ENCODE peak calls at places on chromosomes 1 and 21, in seven cellular contexts. One of them, this sample, is unnamed. For H3K4me1, the result is how much of the 10 kb centered on the place peaks cover.

GRCh38 chr1:203153051-203153988 is 22.3 kb downstream of the MYBPH start:
- DNase-seq in pancreas: no peak
- DNase-seq in hepatocyte: no peak
- DNase-seq in psoas muscle: no peak
- DNase-seq in suprapubic skin: no peak
- DNase-seq in A673: peak
- DNase-seq in aorta: no peak
- DNase-seq in this sample: no peak

GRCh38 chr1:41637367-41637766 is 152.9 kb upstream of the EDN2 start:
- DNase-seq in pancreas: no peak
- DNase-seq in hepatocyte: no peak
- DNase-seq in aorta: no peak
- DNase-seq in psoas muscle: no peak
- DNase-seq in A673: no peak
- DNase-seq in suprapubic skin: peak
- DNase-seq in this sample: no peak

GRCh38 chr1:83102630-83103071 is 896.3 kb downstream of the TTLL7 start:
- DNase-seq in suprapubic skin: no peak
- DNase-seq in psoas muscle: no peak
- DNase-seq in pancreas: no peak
- DNase-seq in hepatocyte: peak
- DNase-seq in aorta: no peak
- DNase-seq in A673: peak
- DNase-seq in this sample: no peak

GRCh38 chr1:59477286-59477685 is 180.4 kb downstream of the FGGY start:
- DNase-seq in psoas muscle: no peak
- DNase-seq in pancreas: no peak
- DNase-seq in hepatocyte: no peak
- DNase-seq in suprapubic skin: no peak
- DNase-seq in A673: no peak
- DNase-seq in aorta: no peak
- DNase-seq in this sample: no peak

GRCh38 chr1:204296431-204296988 is 63.2 kb downstream of the PLEKHA6 start:
- DNase-seq in psoas muscle: no peak
- DNase-seq in A673: no peak
- DNase-seq in hepatocyte: no peak
- DNase-seq in aorta: no peak
- DNase-seq in pancreas: no peak
- DNase-seq in suprapubic skin: no peak
- DNase-seq in this sample: no peak

GRCh38 chr1:238642231-238642630 is 744.1 kb upstream of the CHRM3 start:
- DNase-seq in pancreas: no peak
- DNase-seq in aorta: no peak
- DNase-seq in A673: no peak
- DNase-seq in hepatocyte: peak
- DNase-seq in suprapubic skin: no peak
- DNase-seq in psoas muscle: no peak
- DNase-seq in this sample: no peak

GRCh38 chr21:42233067-42233981 is 14.4 kb downstream of the ABCG1 start:
- DNase-seq in suprapubic skin: peak
- DNase-seq in psoas muscle: peak
- DNase-seq in aorta: peak
- DNase-seq in A673: no peak
- DNase-seq in pancreas: no peak
- DNase-seq in hepatocyte: peak
- DNase-seq in this sample: no peak

GRCh38 chr1:205319081-205320018 is 2.2 kb downstream of the NUAK2 start:
- DNase-seq in A673: peak
- DNase-seq in suprapubic skin: no peak
- DNase-seq in aorta: peak
- DNase-seq in hepatocyte: peak
- DNase-seq in pancreas: peak
- DNase-seq in psoas muscle: peak
- DNase-seq in this sample: peak

GRCh38 chr1:88867743-88868521 is 23.4 kb downstream of the GTF2B start:
- DNase-seq in hepatocyte: no peak
- DNase-seq in psoas muscle: no peak
- DNase-seq in aorta: no peak
- DNase-seq in pancreas: no peak
- DNase-seq in A673: no peak
- DNase-seq in suprapubic skin: no peak
- DNase-seq in this sample: no peak

GRCh38 chr1:28088168-28088961 is at the start of gene EYA3:
- DNase-seq in psoas muscle: peak
- DNase-seq in suprapubic skin: peak
- DNase-seq in hepatocyte: peak
- DNase-seq in A673: peak
- DNase-seq in pancreas: peak
- DNase-seq in aorta: peak
- DNase-seq in this sample: peak

GRCh38 chr1:183993132-183993531 is 44.4 kb downstream of the COLGALT2 start:
- DNase-seq in A673: no peak
- DNase-seq in hepatocyte: no peak
- DNase-seq in pancreas: no peak
- DNase-seq in psoas muscle: no peak
- DNase-seq in aorta: no peak
- DNase-seq in suprapubic skin: no peak
- DNase-seq in this sample: no peak

GRCh38 chr1:111904478-111905218 is 84.8 kb downstream of the KCND3 start:
- DNase-seq in aorta: no peak
- DNase-seq in suprapubic skin: peak
- DNase-seq in hepatocyte: no peak
- DNase-seq in psoas muscle: no peak
- DNase-seq in A673: peak
- DNase-seq in pancreas: no peak
- DNase-seq in this sample: no peak

GRCh38 chr1:31476891-31477846 is 64.2 kb downstream of the SERINC2 start:
- DNase-seq in hepatocyte: no peak
- DNase-seq in A673: peak
- DNase-seq in psoas muscle: no peak
- DNase-seq in pancreas: peak
- DNase-seq in suprapubic skin: no peak
- DNase-seq in aorta: no peak
- DNase-seq in this sample: no peak

GRCh38 chr1:145960468-145961108 is 2.8 kb upstream of the LIX1L start:
- DNase-seq in pancreas: peak
- DNase-seq in psoas muscle: peak
- DNase-seq in hepatocyte: peak
- DNase-seq in suprapubic skin: peak
- DNase-seq in aorta: peak
- DNase-seq in A673: peak
- DNase-seq in this sample: peak

GRCh38 chr1:145959957-145960467 is 2.2 kb upstream of the LIX1L start:
- DNase-seq in suprapubic skin: no peak
- DNase-seq in A673: no peak
- DNase-seq in pancreas: no peak
- DNase-seq in aorta: no peak
- DNase-seq in hepatocyte: no peak
- DNase-seq in psoas muscle: no peak
- DNase-seq in this sample: no peak

GRCh38 chr1:145962157-145963102 is 1.9 kb downstream of the ANKRD34A start:
- DNase-seq in hepatocyte: peak
- DNase-seq in A673: peak
- DNase-seq in aorta: peak
- DNase-seq in suprapubic skin: no peak
- DNase-seq in pancreas: peak
- DNase-seq in psoas muscle: peak
- DNase-seq in this sample: peak

GRCh38 chr1:145961109-145961424 is 3.2 kb upstream of the LIX1L start:
- DNase-seq in A673: no peak
- DNase-seq in suprapubic skin: no peak
- DNase-seq in aorta: peak
- DNase-seq in psoas muscle: no peak
- DNase-seq in hepatocyte: no peak
- DNase-seq in pancreas: no peak
- DNase-seq in this sample: no peak

DNA sequence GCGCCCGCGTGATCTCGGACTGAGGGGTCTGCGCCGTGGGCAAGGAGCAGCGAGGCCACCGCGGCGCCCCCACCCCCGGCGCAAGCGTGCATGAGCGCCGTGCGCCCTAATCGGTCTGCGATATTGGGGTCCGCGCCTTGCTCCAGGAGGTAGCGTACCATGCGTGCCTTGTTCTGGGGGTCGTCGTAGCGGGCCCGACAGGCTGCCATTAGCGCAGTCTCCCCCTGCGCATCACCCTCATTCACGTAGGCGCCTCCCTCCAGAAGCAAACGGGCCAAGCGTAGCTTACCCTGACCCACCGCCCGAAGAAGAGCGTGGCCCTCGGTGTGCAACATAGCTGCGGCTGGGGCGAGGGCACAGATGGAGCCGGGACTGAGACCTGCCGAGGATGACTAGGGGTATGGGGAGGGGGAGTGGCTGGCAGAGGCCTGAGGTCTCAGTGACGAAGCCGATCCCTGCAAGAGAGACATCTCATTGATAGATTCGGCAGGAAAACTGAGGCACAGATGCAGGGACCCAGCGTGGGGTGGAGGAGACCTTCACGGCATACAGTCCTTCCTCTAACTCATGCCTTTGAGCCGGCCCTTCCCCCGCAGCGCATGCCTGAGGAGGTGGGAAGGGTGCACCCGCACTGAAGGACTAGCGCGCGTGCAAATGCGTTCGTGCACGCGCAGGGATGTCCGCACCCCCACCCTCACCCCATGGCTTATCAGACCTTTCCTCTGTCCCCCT is 2.8 kb downstream of the ANKRD34A start:
- DNase-seq in suprapubic skin: no peak
- DNase-seq in hepatocyte: peak
- DNase-seq in A673: peak
- DNase-seq in aorta: peak
- DNase-seq in pancreas: peak
- DNase-seq in psoas muscle: peak
- DNase-seq in this sample: peak
- H3K4me1 ChIP-seq in suprapubic skin: half or more
- H3K4me1 ChIP-seq in hepatocyte: under half
- H3K4me1 ChIP-seq in A673: under half
- H3K4me1 ChIP-seq in aorta: under half
- H3K4me1 ChIP-seq in pancreas: under half
- H3K4me1 ChIP-seq in psoas muscle: half or more
- H3K4me1 ChIP-seq in this sample: half or more

DNA sequence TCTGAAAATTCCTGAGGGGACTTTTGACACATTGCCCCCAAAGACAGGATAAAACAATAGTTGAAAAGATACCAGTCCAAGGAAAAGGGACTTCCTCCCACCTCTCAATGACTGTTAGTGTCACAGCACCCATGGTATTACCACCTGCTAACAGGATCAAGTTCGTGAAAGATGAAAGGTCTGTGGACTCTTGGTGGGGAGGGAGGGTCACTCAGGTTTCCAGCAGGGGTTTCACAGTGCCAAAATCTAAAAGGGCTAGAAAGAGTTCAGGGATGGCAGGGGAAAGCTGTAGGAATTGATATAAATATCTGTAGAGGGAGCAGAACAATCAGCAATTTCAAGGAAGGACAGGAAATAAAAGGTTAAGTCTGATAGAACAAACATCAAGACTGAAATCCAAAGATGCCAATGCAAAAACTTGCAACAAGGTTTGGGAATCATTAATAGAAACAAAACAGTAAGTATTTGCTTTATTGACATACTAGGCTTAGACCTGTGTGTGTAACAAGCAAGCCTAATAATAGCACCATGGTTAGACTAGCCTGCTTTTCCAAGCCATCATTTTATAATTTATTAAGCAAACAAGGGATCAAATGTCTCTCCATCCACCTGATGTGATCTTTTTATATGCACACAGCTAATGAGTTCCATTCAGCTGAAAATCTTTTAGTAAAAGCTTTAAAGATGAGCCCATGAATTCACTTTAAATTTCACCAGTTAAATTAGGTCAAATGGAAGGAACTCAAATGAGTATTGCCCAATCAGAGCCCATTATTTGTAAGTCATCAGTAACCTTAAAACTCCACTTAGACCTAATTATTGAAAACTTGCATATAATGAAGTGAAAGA is 3.7 kb downstream of the MCL1 start:
- DNase-seq in psoas muscle: no peak
- DNase-seq in A673: no peak
- DNase-seq in hepatocyte: peak
- DNase-seq in pancreas: no peak
- DNase-seq in suprapubic skin: no peak
- DNase-seq in aorta: no peak
- DNase-seq in this sample: no peak
- H3K4me1 ChIP-seq in psoas muscle: under half
- H3K4me1 ChIP-seq in A673: under half
- H3K4me1 ChIP-seq in hepatocyte: under half
- H3K4me1 ChIP-seq in pancreas: half or more
- H3K4me1 ChIP-seq in suprapubic skin: half or more
- H3K4me1 ChIP-seq in aorta: under half
- H3K4me1 ChIP-seq in this sample: half or more

GRCh38 chr1:108961198-108961597 is 2.1 kb downstream of the CLCC1 start:
- DNase-seq in suprapubic skin: no peak
- DNase-seq in aorta: no peak
- DNase-seq in hepatocyte: no peak
- DNase-seq in A673: no peak
- DNase-seq in psoas muscle: no peak
- DNase-seq in pancreas: no peak
- DNase-seq in this sample: no peak

GRCh38 chr1:108963052-108963686 is at the start of gene CLCC1:
- DNase-seq in psoas muscle: peak
- DNase-seq in pancreas: peak
- DNase-seq in aorta: peak
- DNase-seq in hepatocyte: peak
- DNase-seq in suprapubic skin: peak
- DNase-seq in A673: peak
- DNase-seq in this sample: peak

GRCh38 chr1:108960719-108961118 is 2.6 kb downstream of the CLCC1 start:
- DNase-seq in pancreas: no peak
- DNase-seq in suprapubic skin: no peak
- DNase-seq in A673: no peak
- DNase-seq in psoas muscle: no peak
- DNase-seq in hepatocyte: no peak
- DNase-seq in aorta: no peak
- DNase-seq in this sample: no peak

GRCh38 chr1:108962681-108963051 is 618 bp downstream of the CLCC1 start:
- DNase-seq in pancreas: no peak
- DNase-seq in A673: no peak
- DNase-seq in aorta: peak
- DNase-seq in hepatocyte: peak
- DNase-seq in psoas muscle: no peak
- DNase-seq in suprapubic skin: no peak
- DNase-seq in this sample: peak

GRCh38 chr1:108961752-108962486 is 1.4 kb downstream of the CLCC1 start:
- DNase-seq in hepatocyte: no peak
- DNase-seq in psoas muscle: no peak
- DNase-seq in pancreas: no peak
- DNase-seq in A673: no peak
- DNase-seq in aorta: no peak
- DNase-seq in suprapubic skin: no peak
- DNase-seq in this sample: no peak
- H3K4me1 ChIP-seq in hepatocyte: under half
- H3K4me1 ChIP-seq in psoas muscle: under half
- H3K4me1 ChIP-seq in pancreas: under half
- H3K4me1 ChIP-seq in A673: under half
- H3K4me1 ChIP-seq in aorta: under half
- H3K4me1 ChIP-seq in suprapubic skin: under half
- H3K4me1 ChIP-seq in this sample: under half

DNA sequence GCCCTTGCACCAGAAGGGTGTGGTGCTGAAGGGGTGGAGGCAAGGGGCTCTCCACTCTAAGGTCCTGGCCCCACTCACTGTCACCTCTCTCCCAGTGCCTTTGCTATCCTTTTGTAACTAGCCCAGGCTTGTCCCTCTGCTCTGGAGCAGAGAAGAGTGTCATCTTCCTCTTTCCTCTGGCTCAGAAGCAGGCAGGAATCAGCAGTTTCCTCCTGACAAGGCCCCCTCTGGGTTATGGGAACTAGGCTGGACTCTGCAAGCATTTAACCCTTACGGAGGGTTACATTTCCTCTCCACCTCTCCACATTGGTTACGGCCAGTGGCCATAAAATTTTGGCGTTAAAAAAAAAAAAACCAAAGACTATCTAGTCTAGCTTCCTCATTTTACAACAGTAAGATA is 30.4 kb downstream of the PLXNA2 start:
- DNase-seq in pancreas: no peak
- DNase-seq in aorta: no peak
- DNase-seq in A673: no peak
- DNase-seq in hepatocyte: no peak
- DNase-seq in psoas muscle: no peak
- DNase-seq in suprapubic skin: no peak
- DNase-seq in this sample: no peak
- H3K4me1 ChIP-seq in pancreas: under half
- H3K4me1 ChIP-seq in aorta: under half
- H3K4me1 ChIP-seq in A673: under half
- H3K4me1 ChIP-seq in hepatocyte: under half
- H3K4me1 ChIP-seq in psoas muscle: under half
- H3K4me1 ChIP-seq in suprapubic skin: under half
- H3K4me1 ChIP-seq in this sample: half or more